ENCODE peak calls at places on chromosomes 11 and 22, in five cellular contexts. Y, C, T, X and S are unnamed samples.

GRCh38 chr11:117219995-117220394 is 11.9 kb downstream of the PCSK7 start:
- DNase-seq in Y (no peak), C (no peak), T (no peak), X (no peak), S (no peak)

GRCh38 chr22:46881373-46882118 is 119.1 kb downstream of the TBC1D22A start:
- DNase-seq in Y (peak; percentile 73), C (peak; percentile 6), T (no peak), X (no peak), S (no peak)

GRCh38 chr22:17085277-17086091 is 684 bp downstream of the IL17RA start:
- DNase-seq in Y (no peak), C (peak; percentile 40), T (no peak), X (no peak), S (no peak)

GRCh38 chr22:22410121-22410520 is 98.4 kb downstream of the ZNF280B start:
- DNase-seq in Y (no peak), C (no peak), T (no peak), X (no peak), S (no peak)

GRCh38 chr22:36435516-36436415 is 45.7 kb downstream of the TXN2 start:
- DNase-seq in Y (no peak), C (peak; percentile 67), T (no peak), X (peak; percentile 88), S (peak; percentile 81)

GRCh38 chr22:30087611-30088010 is 7.3 kb downstream of the HORMAD2 start:
- DNase-seq in Y (no peak), C (no peak), T (no peak), X (no peak), S (no peak)

GRCh38 chr11:120722539-120722938 is 211.0 kb downstream of the GRIK4 start:
- DNase-seq in Y (no peak), C (no peak), T (no peak), X (peak; percentile 25), S (no peak)

GRCh38 chr11:122186439-122187080 is 70.5 kb upstream of the BLID start:
- DNase-seq in Y (peak; percentile 97), C (peak; percentile 98), T (no peak), X (no peak), S (no peak)

GRCh38 chr11:59967677-59968394 is 4.0 kb downstream of the OOSP4A start:
- DNase-seq in Y (no peak), C (no peak), T (no peak), X (no peak), S (no peak)

GRCh38 chr11:44566559-44566949 is 1.1 kb downstream of the CD82 start:
- DNase-seq in Y (no peak), C (no peak), T (no peak), X (no peak), S (no peak)

GRCh38 chr11:706957-707816 is 1.2 kb downstream of the EPS8L2 start:
- DNase-seq in Y (no peak), C (peak; percentile 37), T (no peak), X (peak; percentile 53), S (peak; percentile 78)

GRCh38 chr11:37657645-37658044 is 1059.6 kb upstream of the RAG2 start:
- DNase-seq in Y (peak; percentile 25), C (peak; percentile 19), T (no peak), X (peak; percentile 29), S (no peak)

GRCh38 chr11:110896358-110896757 is 184.1 kb upstream of the ARHGAP20 start:
- DNase-seq in Y (peak; percentile 86), C (peak; percentile 57), T (no peak), X (peak; percentile 38), S (no peak)

GRCh38 chr11:5605849-5606248 is 9.4 kb downstream of the TRIM6 start:
- DNase-seq in Y (peak; percentile 92), C (peak; percentile 74), T (no peak), X (no peak), S (no peak)

GRCh38 chr11:57598831-57599155 is 1.3 kb downstream of the SERPING1 start:
- DNase-seq in Y (peak; percentile 53), C (peak; percentile 21), T (no peak), X (peak; percentile 8), S (no peak)

GRCh38 chr11:14973621-14974020 is 1.5 kb upstream of the CALCA start:
- DNase-seq in Y (peak; percentile 4), C (peak; percentile 12), T (peak; percentile 36), X (peak; percentile 51), S (peak; percentile 44)

GRCh38 chr22:46140989-46141928 is 9.1 kb upstream of the PPARA start:
- DNase-seq in Y (no peak), C (no peak), T (no peak), X (no peak), S (no peak)

GRCh38 chr11:7872913-7873312 is 58.2 kb downstream of the OR10A6 start:
- DNase-seq in Y (no peak), C (no peak), T (no peak), X (no peak), S (no peak)

GRCh38 chr11:117473692-117474091 is 146.0 kb downstream of the CEP164 start:
- DNase-seq in Y (no peak), C (no peak), T (no peak), X (no peak), S (no peak)

GRCh38 chr11:122898799-122899198 is 16.2 kb downstream of the JHY start:
- DNase-seq in Y (no peak), C (no peak), T (no peak), X (no peak), S (no peak)

GRCh38 chr11:119509277-119509841 is 86.4 kb upstream of the THY1 start:
- DNase-seq in Y (peak; percentile 21), C (no peak), T (no peak), X (no peak), S (no peak)

GRCh38 chr22:27327497-27327896 is 474.1 kb downstream of the MN1 start:
- DNase-seq in Y (no peak), C (no peak), T (no peak), X (no peak), S (no peak)

GRCh38 chr22:44588348-44588747 is 90.3 kb upstream of the RTL6 start:
- DNase-seq in Y (no peak), C (no peak), T (no peak), X (no peak), S (no peak)

GRCh38 chr22:40412441-40412840 is 42.0 kb downstream of the SGSM3 start:
- DNase-seq in Y (no peak), C (no peak), T (no peak), X (no peak), S (no peak)

GRCh38 chr11:86741489-86742435 is 58.6 kb upstream of the PRSS23 start:
- DNase-seq in Y (peak; percentile 95), C (peak; percentile 89), T (no peak), X (no peak), S (no peak)
- H2BK120ac ChIP-seq in Y (peak overlapping the region; percentile 99), C (peak overlapping the region; percentile 87), T (no peak overlapping the region), X (no peak overlapping the region), S (no peak overlapping the region)

DNA sequence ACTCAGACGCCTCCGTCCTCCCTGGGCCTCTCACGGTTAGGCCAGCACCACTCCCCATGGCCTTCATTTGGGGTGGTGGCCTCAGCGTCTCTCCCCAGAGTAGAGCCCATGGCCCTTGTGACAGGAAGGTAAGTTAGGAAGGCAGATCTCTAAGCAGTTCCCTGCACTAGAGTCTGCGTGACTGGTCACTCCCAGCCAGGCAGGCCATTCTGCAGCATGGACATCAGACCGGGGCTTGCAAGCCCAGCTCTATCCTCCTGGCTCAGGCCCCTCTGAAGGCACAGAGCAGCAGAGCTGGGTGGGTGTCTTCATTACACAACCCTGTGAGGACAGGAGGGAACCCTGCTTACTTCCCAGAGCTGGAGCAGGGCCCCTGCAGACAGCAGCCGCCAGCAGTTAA is 77.4 kb downstream of the PIWIL3 start:
- DNase-seq in Y (no peak), C (no peak), T (no peak), X (no peak), S (no peak)
- H2BK120ac ChIP-seq in Y (peak overlapping the region; percentile 93), C (no peak overlapping the region), T (no peak overlapping the region), X (no peak overlapping the region), S (no peak overlapping the region)

GRCh38 chr22:37897805-37898204 is 8.3 kb upstream of the MICALL1 start:
- DNase-seq in Y (no peak), C (no peak), T (no peak), X (no peak), S (no peak)
- H2BK120ac ChIP-seq in Y (peak overlapping the region; percentile 34), C (no peak overlapping the region), T (no peak overlapping the region), X (no peak overlapping the region), S (no peak overlapping the region)

GRCh38 chr11:46912526-46913150 is 5.7 kb downstream of the LRP4 start:
- DNase-seq in Y (no peak), C (peak; percentile 48), T (peak; percentile 62), X (peak; percentile 97), S (peak; percentile 92)
- H2BK120ac ChIP-seq in Y (no peak overlapping the region), C (peak overlapping the region; percentile 54), T (no peak overlapping the region), X (no peak overlapping the region), S (no peak overlapping the region)